ENCODE peak calls at places on chromosomes 6 and 20, in nine cellular contexts. V is NCI-H1436 treated with DMSO at 0.1 percent for 48 hours; K is T-helper 2 cell; P is stimulated activated CD8-positive, alpha-beta memory T cell treated with anti-CD3 and anti-CD28 coated beads, Interleukin-15, amount 100 ng/mL, for 24 hours; F is WTC11; Q is GM12891; T is HepG2; Y is adrenal gland; G is T follicular helper cell. J is an unnamed sample.

GRCh38 chr20:19601133-19601810 is 156.8 kb upstream of the RIN2 start:
- DNase-seq in V (no peak), K (no peak), P (no peak), F (no peak), Q (no peak), T (no peak), Y (no peak), G (no peak), J (no peak)

GRCh38 chr6:5398530-5398929 is 137.2 kb downstream of the FARS2 start:
- DNase-seq in V (no peak), K (peak), P (no peak), F (no peak), Q (no peak), T (peak), Y (no peak), G (no peak), J (peak)

GRCh38 chr20:371755-372542 is 8.6 kb upstream of the TRIB3 start:
- DNase-seq in V (no peak), K (no peak), P (no peak), F (no peak), Q (no peak), T (peak), Y (peak), G (no peak), J (peak)

GRCh38 chr6:15036690-15037245 is 209.1 kb upstream of the JARID2 start:
- DNase-seq in V (no peak), K (no peak), P (no peak), F (peak), Q (no peak), T (peak), Y (peak), G (no peak), J (no peak)

GRCh38 chr6:155351273-155352129 is 37.2 kb upstream of the TFB1M start:
- DNase-seq in V (no peak), K (no peak), P (no peak), F (no peak), Q (peak), T (no peak), Y (no peak), G (no peak), J (no peak)

GRCh38 chr20:62805711-62806382 is 1.2 kb downstream of the OGFR start:
- DNase-seq in V (no peak), K (no peak), P (no peak), F (no peak), Q (no peak), T (peak), Y (peak), G (no peak), J (no peak)

GRCh38 chr20:13552061-13552460 is 86.7 kb downstream of the TASP1 start:
- DNase-seq in V (no peak), K (no peak), P (no peak), F (no peak), Q (no peak), T (no peak), Y (no peak), G (no peak), J (no peak)

GRCh38 chr6:167912494-167912893 is 85.0 kb upstream of the KIF25 start:
- DNase-seq in V (no peak), K (no peak), P (no peak), F (no peak), Q (no peak), T (no peak), Y (no peak), G (no peak), J (no peak)

GRCh38 chr6:138226701-138227315 is 8.5 kb upstream of the PBOV1 start:
- DNase-seq in V (no peak), K (no peak), P (no peak), F (no peak), Q (no peak), T (no peak), Y (no peak), G (no peak), J (no peak)

GRCh38 chr20:23155141-23155590 is 69.0 kb upstream of the CD93 start:
- DNase-seq in V (no peak), K (no peak), P (no peak), F (no peak), Q (no peak), T (no peak), Y (no peak), G (no peak), J (peak)

GRCh38 chr20:33650111-33650752 is 11.9 kb upstream of the C20orf144 start:
- DNase-seq in V (no peak), K (no peak), P (no peak), F (no peak), Q (no peak), T (no peak), Y (no peak), G (no peak), J (no peak)

GRCh38 chr6:106125925-106126435 is 39.8 kb downstream of the PRDM1 start:
- DNase-seq in V (no peak), K (peak), P (no peak), F (no peak), Q (no peak), T (no peak), Y (no peak), G (no peak), J (no peak)

GRCh38 chr20:35942243-35942642 is 12.1 kb downstream of the SCAND1 start:
- DNase-seq in V (no peak), K (no peak), P (no peak), F (no peak), Q (no peak), T (no peak), Y (no peak), G (no peak), J (no peak)

GRCh38 chr6:168886306-168886854 is 367.3 kb downstream of the THBS2 start:
- DNase-seq in V (no peak), K (no peak), P (no peak), F (no peak), Q (no peak), T (no peak), Y (no peak), G (no peak), J (no peak)

GRCh38 chr6:166420351-166420750 is 37.6 kb upstream of the MPC1 start:
- DNase-seq in V (no peak), K (no peak), P (no peak), F (no peak), Q (no peak), T (peak), Y (no peak), G (no peak), J (no peak)

GRCh38 chr6:90160013-90160412 is 136.6 kb downstream of the BACH2 start:
- DNase-seq in V (no peak), K (no peak), P (no peak), F (no peak), Q (no peak), T (no peak), Y (no peak), G (no peak), J (no peak)

GRCh38 chr6:26501482-26501986 is 1.4 kb downstream of the BTN1A1 start:
- DNase-seq in V (no peak), K (peak), P (no peak), F (peak), Q (peak), T (no peak), Y (peak), G (peak), J (no peak)

GRCh38 chr6:119241124-119241491 is 108.5 kb downstream of the MAN1A1 start:
- DNase-seq in V (no peak), K (no peak), P (no peak), F (no peak), Q (no peak), T (peak), Y (no peak), G (no peak), J (no peak)

GRCh38 chr20:46893877-46894578 is 615 bp upstream of the EYA2 start:
- DNase-seq in V (no peak), K (no peak), P (no peak), F (no peak), Q (no peak), T (no peak), Y (no peak), G (no peak), J (no peak)